ENCODE peak calls at places on chromosomes 3 and 15, in four cellular contexts. U, S, V and F are unnamed samples.

GRCh38 chr3:45545476-45545875 is 49.1 kb upstream of the LIMD1 start:
- DNase-seq in V (no peak), S (no peak), U (no peak), F (no peak)

GRCh38 chr3:170572665-170573253 is 13.1 kb downstream of the SLC7A14 start:
- DNase-seq in V (no peak), S (no peak), U (no peak), F (no peak)

GRCh38 chr3:126083511-126083912 is 412 bp downstream of the SLC41A3 start:
- DNase-seq in S (no peak), U (peak), V (no peak), F (no peak)

GRCh38 chr3:19256313-19256712 is 108.0 kb downstream of the KCNH8 start:
- DNase-seq in U (no peak), V (no peak), S (no peak), F (no peak)

GRCh38 chr3:107845355-107846281 is 245.2 kb downstream of the CD47 start:
- DNase-seq in V (no peak), S (no peak), U (no peak), F (no peak)

GRCh38 chr3:139460529-139460928 is 15.8 kb downstream of the RBP2 start:
- DNase-seq in V (no peak), S (no peak), U (no peak), F (no peak)

GRCh38 chr15:75164625-75165024 is 37.1 kb upstream of the C15orf39 start:
- DNase-seq in S (no peak), U (no peak), V (no peak), F (no peak)

GRCh38 chr3:99783009-99783573 is 34.6 kb upstream of the CMSS1 start:
- DNase-seq in S (no peak), V (no peak), U (no peak), F (peak)

GRCh38 chr15:66706225-66706732 is 4.2 kb downstream of the SMAD6 start:
- DNase-seq in S (no peak), U (no peak), V (no peak), F (no peak)

GRCh38 chr3:72475258-72476138 is 372.7 kb downstream of the SHQ1 start:
- DNase-seq in U (no peak), V (no peak), S (no peak), F (no peak)

GRCh38 chr15:92949604-92950249 is 49.6 kb downstream of the CHD2 start:
- DNase-seq in U (no peak), V (no peak), S (no peak), F (no peak)

GRCh38 chr3:176807938-176808337 is 389.3 kb downstream of the TBL1XR1 start:
- DNase-seq in U (no peak), V (no peak), S (no peak), F (no peak)

GRCh38 chr3:113890256-113890900 is 51.8 kb downstream of the GRAMD1C start:
- DNase-seq in U (no peak), V (no peak), S (peak), F (no peak)

GRCh38 chr3:32614956-32615355 is 44.3 kb upstream of the DYNC1LI1 start:
- DNase-seq in S (no peak), U (no peak), V (no peak), F (no peak)

GRCh38 chr3:126952261-126952982 is 30.5 kb upstream of the PLXNA1 start:
- DNase-seq in S (no peak), U (no peak), V (no peak), F (no peak)

GRCh38 chr3:112013058-112013783 is 14.5 kb downstream of the TAGLN3 start:
- DNase-seq in S (peak), V (peak), U (peak), F (peak)

GRCh38 chr3:37922721-37923575 is 61.3 kb downstream of the CTDSPL start:
- DNase-seq in V (no peak), S (no peak), U (no peak), F (no peak)

GRCh38 chr3:101635954-101636798 is 40.8 kb downstream of the ZBTB11 start:
- DNase-seq in S (peak), V (peak), U (peak), F (peak)

GRCh38 chr15:39110746-39111145 is 470.1 kb upstream of the THBS1 start:
- DNase-seq in U (no peak), S (no peak), V (no peak), F (no peak)

GRCh38 chr15:100987143-100987542 is 68.0 kb downstream of the LRRK1 start:
- DNase-seq in S (no peak), V (no peak), U (no peak), F (no peak)

GRCh38 chr3:97687734-97688133 is 76.8 kb upstream of the ARL6 start:
- DNase-seq in S (no peak), U (no peak), V (no peak), F (no peak)

GRCh38 chr15:88504445-88504844 is 36.9 kb downstream of the MRPS11 start:
- DNase-seq in V (no peak), U (no peak), S (no peak), F (no peak)

GRCh38 chr3:169627073-169627472 is 36.4 kb downstream of the MECOM start:
- DNase-seq in S (no peak), U (no peak), V (no peak), F (no peak)

GRCh38 chr3:122030381-122031122 is 8.5 kb upstream of the ILDR1 start:
- DNase-seq in V (no peak), S (no peak), U (no peak), F (no peak)

GRCh38 chr3:179706233-179706632 is 53.4 kb downstream of the USP13 start:
- DNase-seq in U (no peak), V (no peak), S (no peak), F (no peak)

GRCh38 chr3:12501360-12502020 is 17.2 kb downstream of the TSEN2 start:
- DNase-seq in V (no peak), U (no peak), S (no peak), F (no peak)

GRCh38 chr15:90035095-90035834 is 34.1 kb downstream of the ZNF710 start:
- DNase-seq in U (no peak), V (no peak), S (peak), F (no peak)